ENCODE peak calls at places on chromosomes 7 and 10, in nine cellular contexts. One of them, this sample, is unnamed.

GRCh38 chr10:46552526-46553237 is 3.8 kb downstream of the GPRIN2 start:
- DNase-seq in mammary epithelial cell: no peak
- DNase-seq in tibial nerve: peak; percentile 4
- DNase-seq in upper lobe of right lung: no peak
- DNase-seq in fibroblast of lung: no peak
- DNase-seq in GM12865: no peak
- DNase-seq in HepG2: no peak
- DNase-seq in CD8-positive, alpha-beta T cell: no peak
- DNase-seq in IMR-90: no peak
- DNase-seq in this sample: no peak

GRCh38 chr10:30491204-30491603 is 57.2 kb downstream of the MAP3K8 start:
- DNase-seq in mammary epithelial cell: peak; percentile 82
- DNase-seq in tibial nerve: peak; percentile 21
- DNase-seq in upper lobe of right lung: no peak
- DNase-seq in fibroblast of lung: peak; percentile 91
- DNase-seq in GM12865: peak; percentile 35
- DNase-seq in HepG2: no peak
- DNase-seq in CD8-positive, alpha-beta T cell: no peak
- DNase-seq in IMR-90: peak; percentile 40
- DNase-seq in this sample: no peak

GRCh38 chr7:727104-727805 is at the start of gene PRKAR1B:
- DNase-seq in mammary epithelial cell: no peak
- DNase-seq in tibial nerve: no peak
- DNase-seq in upper lobe of right lung: no peak
- DNase-seq in fibroblast of lung: no peak
- DNase-seq in GM12865: peak; percentile 78
- DNase-seq in HepG2: no peak
- DNase-seq in CD8-positive, alpha-beta T cell: peak; percentile 40
- DNase-seq in IMR-90: no peak
- DNase-seq in this sample: no peak

GRCh38 chr7:107251963-107252362 is 83.2 kb downstream of the HBP1 start:
- DNase-seq in mammary epithelial cell: no peak
- DNase-seq in tibial nerve: no peak
- DNase-seq in upper lobe of right lung: no peak
- DNase-seq in fibroblast of lung: no peak
- DNase-seq in GM12865: no peak
- DNase-seq in HepG2: peak; percentile 42
- DNase-seq in CD8-positive, alpha-beta T cell: no peak
- DNase-seq in IMR-90: no peak
- DNase-seq in this sample: no peak

GRCh38 chr10:24893127-24893526 is 59.3 kb downstream of the PRTFDC1 start:
- DNase-seq in mammary epithelial cell: peak; percentile 35
- DNase-seq in tibial nerve: no peak
- DNase-seq in upper lobe of right lung: no peak
- DNase-seq in fibroblast of lung: peak; percentile 60
- DNase-seq in GM12865: no peak
- DNase-seq in HepG2: no peak
- DNase-seq in CD8-positive, alpha-beta T cell: no peak
- DNase-seq in IMR-90: peak; percentile 49
- DNase-seq in this sample: no peak

GRCh38 chr10:110491346-110491745 is 6.4 kb upstream of the DUSP5 start:
- DNase-seq in mammary epithelial cell: no peak
- DNase-seq in tibial nerve: no peak
- DNase-seq in upper lobe of right lung: no peak
- DNase-seq in fibroblast of lung: no peak
- DNase-seq in GM12865: no peak
- DNase-seq in HepG2: no peak
- DNase-seq in CD8-positive, alpha-beta T cell: no peak
- DNase-seq in IMR-90: no peak
- DNase-seq in this sample: no peak

GRCh38 chr7:41955475-41956243 is 252.8 kb upstream of the INHBA start:
- DNase-seq in mammary epithelial cell: peak; percentile 95
- DNase-seq in tibial nerve: peak; percentile 89
- DNase-seq in upper lobe of right lung: peak; percentile 91
- DNase-seq in fibroblast of lung: peak; percentile 99
- DNase-seq in GM12865: no peak
- DNase-seq in HepG2: no peak
- DNase-seq in CD8-positive, alpha-beta T cell: no peak
- DNase-seq in IMR-90: peak; percentile 99
- DNase-seq in this sample: peak; percentile 75

GRCh38 chr10:78337016-78337415 is 303.4 kb downstream of the RPS24 start:
- DNase-seq in mammary epithelial cell: no peak
- DNase-seq in tibial nerve: no peak
- DNase-seq in upper lobe of right lung: no peak
- DNase-seq in fibroblast of lung: no peak
- DNase-seq in GM12865: no peak
- DNase-seq in HepG2: no peak
- DNase-seq in CD8-positive, alpha-beta T cell: no peak
- DNase-seq in IMR-90: no peak
- DNase-seq in this sample: no peak

GRCh38 chr10:19204239-19204917 is 155.8 kb downstream of the MALRD1 start:
- DNase-seq in mammary epithelial cell: no peak
- DNase-seq in tibial nerve: no peak
- DNase-seq in upper lobe of right lung: no peak
- DNase-seq in fibroblast of lung: no peak
- DNase-seq in GM12865: no peak
- DNase-seq in HepG2: no peak
- DNase-seq in CD8-positive, alpha-beta T cell: no peak
- DNase-seq in IMR-90: peak; percentile 17
- DNase-seq in this sample: no peak

GRCh38 chr10:1530871-1531517 is 206.3 kb downstream of the ADARB2 start:
- DNase-seq in mammary epithelial cell: no peak
- DNase-seq in tibial nerve: no peak
- DNase-seq in upper lobe of right lung: peak; percentile 41
- DNase-seq in fibroblast of lung: no peak
- DNase-seq in GM12865: no peak
- DNase-seq in HepG2: no peak
- DNase-seq in CD8-positive, alpha-beta T cell: no peak
- DNase-seq in IMR-90: no peak
- DNase-seq in this sample: no peak

GRCh38 chr7:30168800-30169584 is 34.2 kb downstream of the MTURN start:
- DNase-seq in mammary epithelial cell: peak; percentile 98
- DNase-seq in tibial nerve: no peak
- DNase-seq in upper lobe of right lung: no peak
- DNase-seq in fibroblast of lung: peak; percentile 86
- DNase-seq in GM12865: no peak
- DNase-seq in HepG2: no peak
- DNase-seq in CD8-positive, alpha-beta T cell: no peak
- DNase-seq in IMR-90: peak; percentile 89
- DNase-seq in this sample: no peak

GRCh38 chr7:31058122-31058521 is 6.0 kb downstream of the ADCYAP1R1 start:
- DNase-seq in mammary epithelial cell: peak; percentile 20
- DNase-seq in tibial nerve: no peak
- DNase-seq in upper lobe of right lung: no peak
- DNase-seq in fibroblast of lung: no peak
- DNase-seq in GM12865: no peak
- DNase-seq in HepG2: no peak
- DNase-seq in CD8-positive, alpha-beta T cell: no peak
- DNase-seq in IMR-90: peak; percentile 22
- DNase-seq in this sample: no peak

GRCh38 chr7:116864084-116864483 is 1.7 kb downstream of the CAPZA2 start:
- DNase-seq in mammary epithelial cell: no peak
- DNase-seq in tibial nerve: no peak
- DNase-seq in upper lobe of right lung: no peak
- DNase-seq in fibroblast of lung: no peak
- DNase-seq in GM12865: no peak
- DNase-seq in HepG2: no peak
- DNase-seq in CD8-positive, alpha-beta T cell: no peak
- DNase-seq in IMR-90: no peak
- DNase-seq in this sample: no peak

GRCh38 chr10:117391436-117392205 is 16.4 kb upstream of the PDZD8 start:
- DNase-seq in mammary epithelial cell: no peak
- DNase-seq in tibial nerve: no peak
- DNase-seq in upper lobe of right lung: no peak
- DNase-seq in fibroblast of lung: no peak
- DNase-seq in GM12865: no peak
- DNase-seq in HepG2: peak; percentile 68
- DNase-seq in CD8-positive, alpha-beta T cell: no peak
- DNase-seq in IMR-90: peak; percentile 30
- DNase-seq in this sample: no peak

GRCh38 chr10:70331486-70332268 is 47.9 kb upstream of the NPFFR1 start:
- DNase-seq in mammary epithelial cell: peak; percentile 96
- DNase-seq in tibial nerve: peak; percentile 67
- DNase-seq in upper lobe of right lung: no peak
- DNase-seq in fibroblast of lung: peak; percentile 97
- DNase-seq in GM12865: peak; percentile 88
- DNase-seq in HepG2: peak; percentile 84
- DNase-seq in CD8-positive, alpha-beta T cell: no peak
- DNase-seq in IMR-90: peak; percentile 93
- DNase-seq in this sample: no peak

GRCh38 chr7:44460325-44460724 is 30.1 kb downstream of the NUDCD3 start:
- DNase-seq in mammary epithelial cell: peak; percentile 30
- DNase-seq in tibial nerve: no peak
- DNase-seq in upper lobe of right lung: no peak
- DNase-seq in fibroblast of lung: no peak
- DNase-seq in GM12865: peak; percentile 92
- DNase-seq in HepG2: no peak
- DNase-seq in CD8-positive, alpha-beta T cell: peak; percentile 82
- DNase-seq in IMR-90: no peak
- DNase-seq in this sample: no peak

GRCh38 chr10:125638555-125638954 is 44.4 kb downstream of the TEX36 start:
- DNase-seq in mammary epithelial cell: no peak
- DNase-seq in tibial nerve: no peak
- DNase-seq in upper lobe of right lung: no peak
- DNase-seq in fibroblast of lung: no peak
- DNase-seq in GM12865: no peak
- DNase-seq in HepG2: no peak
- DNase-seq in CD8-positive, alpha-beta T cell: no peak
- DNase-seq in IMR-90: no peak
- DNase-seq in this sample: no peak

GRCh38 chr10:125640609-125641008 is 42.4 kb downstream of the TEX36 start:
- DNase-seq in mammary epithelial cell: no peak
- DNase-seq in tibial nerve: no peak
- DNase-seq in upper lobe of right lung: no peak
- DNase-seq in fibroblast of lung: no peak
- DNase-seq in GM12865: no peak
- DNase-seq in HepG2: no peak
- DNase-seq in CD8-positive, alpha-beta T cell: no peak
- DNase-seq in IMR-90: no peak
- DNase-seq in this sample: no peak

GRCh38 chr10:125637496-125637895 is 45.5 kb downstream of the TEX36 start:
- DNase-seq in mammary epithelial cell: no peak
- DNase-seq in tibial nerve: no peak
- DNase-seq in upper lobe of right lung: no peak
- DNase-seq in fibroblast of lung: no peak
- DNase-seq in GM12865: no peak
- DNase-seq in HepG2: no peak
- DNase-seq in CD8-positive, alpha-beta T cell: no peak
- DNase-seq in IMR-90: no peak
- DNase-seq in this sample: no peak

GRCh38 chr10:125641398-125641797 is 41.6 kb downstream of the TEX36 start:
- DNase-seq in mammary epithelial cell: peak; percentile 26
- DNase-seq in tibial nerve: no peak
- DNase-seq in upper lobe of right lung: no peak
- DNase-seq in fibroblast of lung: no peak
- DNase-seq in GM12865: no peak
- DNase-seq in HepG2: no peak
- DNase-seq in CD8-positive, alpha-beta T cell: no peak
- DNase-seq in IMR-90: no peak
- DNase-seq in this sample: no peak

DNA sequence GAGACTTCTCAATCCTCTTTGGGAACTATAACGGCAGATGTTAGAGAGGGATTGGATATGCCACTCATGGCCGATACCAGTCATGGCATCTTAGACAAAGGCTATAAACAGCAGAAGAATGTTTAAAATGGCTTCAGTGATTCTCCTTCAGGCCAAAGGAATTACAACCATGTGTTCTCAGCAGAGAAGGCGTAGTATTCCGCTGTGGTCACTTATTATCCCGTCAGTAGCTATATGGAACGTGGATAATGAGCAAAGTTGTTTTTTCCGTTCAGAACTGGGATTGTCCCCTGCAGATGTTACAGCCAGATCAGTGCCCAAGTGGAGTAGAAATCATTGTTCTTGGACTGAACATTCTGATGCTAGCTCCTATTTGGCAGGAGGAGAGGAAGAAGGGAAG is 43.1 kb downstream of the TEX36 start:
- DNase-seq in mammary epithelial cell: no peak
- DNase-seq in tibial nerve: no peak
- DNase-seq in upper lobe of right lung: no peak
- DNase-seq in fibroblast of lung: no peak
- DNase-seq in GM12865: no peak
- DNase-seq in HepG2: no peak
- DNase-seq in CD8-positive, alpha-beta T cell: no peak
- DNase-seq in IMR-90: no peak
- DNase-seq in this sample: no peak
- TF ChIP-seq CTCF in mammary epithelial cell: no peak
- TF ChIP-seq CTCF in tibial nerve: no peak
- TF ChIP-seq CTCF in upper lobe of right lung: no peak
- TF ChIP-seq CTCF in fibroblast of lung: no peak
- TF ChIP-seq CTCF in GM12865: no peak
- TF ChIP-seq CTCF in HepG2: no peak
- TF ChIP-seq CTCF in CD8-positive, alpha-beta T cell: no peak
- TF ChIP-seq CTCF in IMR-90: no peak
- TF ChIP-seq CTCF in this sample: no peak

DNA sequence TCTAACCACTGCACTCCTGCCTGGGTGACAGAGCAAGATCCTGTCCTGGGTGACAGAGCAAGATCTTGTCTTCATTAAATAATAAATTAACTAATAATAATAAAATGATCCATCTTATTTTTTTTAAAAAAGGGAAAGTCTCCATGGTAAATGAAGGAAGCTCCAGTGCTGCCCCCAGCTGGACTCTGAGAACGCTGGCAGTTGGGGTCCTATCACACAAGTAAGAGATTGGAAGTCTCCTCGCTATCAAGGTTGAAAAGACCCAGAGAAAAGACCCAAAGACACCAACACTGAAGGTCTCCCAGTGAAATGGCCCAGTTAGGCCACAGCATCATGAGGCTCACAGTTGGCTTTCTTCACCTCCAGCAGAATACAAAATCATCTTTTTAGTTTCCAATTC is 13.8 kb upstream of the C10orf67 start:
- DNase-seq in mammary epithelial cell: no peak
- DNase-seq in tibial nerve: no peak
- DNase-seq in upper lobe of right lung: no peak
- DNase-seq in fibroblast of lung: peak; percentile 60
- DNase-seq in GM12865: no peak
- DNase-seq in HepG2: no peak
- DNase-seq in CD8-positive, alpha-beta T cell: no peak
- DNase-seq in IMR-90: peak; percentile 24
- DNase-seq in this sample: no peak
- TF ChIP-seq CTCF in mammary epithelial cell: no peak
- TF ChIP-seq CTCF in tibial nerve: peak; percentile 10
- TF ChIP-seq CTCF in upper lobe of right lung: peak; percentile 8
- TF ChIP-seq CTCF in fibroblast of lung: peak; percentile 60
- TF ChIP-seq CTCF in GM12865: no peak
- TF ChIP-seq CTCF in HepG2: no peak
- TF ChIP-seq CTCF in CD8-positive, alpha-beta T cell: no peak
- TF ChIP-seq CTCF in IMR-90: peak; percentile 43
- TF ChIP-seq CTCF in this sample: no peak

GRCh38 chr7:133551471-133551870 is 298.6 kb downstream of the EXOC4 start:
- DNase-seq in mammary epithelial cell: no peak
- DNase-seq in tibial nerve: no peak
- DNase-seq in upper lobe of right lung: no peak
- DNase-seq in fibroblast of lung: no peak
- DNase-seq in GM12865: no peak
- DNase-seq in HepG2: no peak
- DNase-seq in CD8-positive, alpha-beta T cell: no peak
- DNase-seq in IMR-90: no peak
- DNase-seq in this sample: no peak
- TF ChIP-seq CTCF in mammary epithelial cell: no peak
- TF ChIP-seq CTCF in tibial nerve: no peak
- TF ChIP-seq CTCF in upper lobe of right lung: no peak
- TF ChIP-seq CTCF in fibroblast of lung: no peak
- TF ChIP-seq CTCF in GM12865: no peak
- TF ChIP-seq CTCF in HepG2: no peak
- TF ChIP-seq CTCF in CD8-positive, alpha-beta T cell: no peak
- TF ChIP-seq CTCF in IMR-90: no peak
- TF ChIP-seq CTCF in this sample: no peak

GRCh38 chr7:19620470-19620869 is 88.4 kb downstream of the POLR1F start:
- DNase-seq in mammary epithelial cell: no peak
- DNase-seq in tibial nerve: no peak
- DNase-seq in upper lobe of right lung: no peak
- DNase-seq in fibroblast of lung: peak; percentile 33
- DNase-seq in GM12865: no peak
- DNase-seq in HepG2: no peak
- DNase-seq in CD8-positive, alpha-beta T cell: no peak
- DNase-seq in IMR-90: no peak
- DNase-seq in this sample: no peak
- TF ChIP-seq CTCF in mammary epithelial cell: no peak
- TF ChIP-seq CTCF in tibial nerve: no peak
- TF ChIP-seq CTCF in upper lobe of right lung: no peak
- TF ChIP-seq CTCF in fibroblast of lung: no peak
- TF ChIP-seq CTCF in GM12865: no peak
- TF ChIP-seq CTCF in HepG2: no peak
- TF ChIP-seq CTCF in CD8-positive, alpha-beta T cell: no peak
- TF ChIP-seq CTCF in IMR-90: no peak
- TF ChIP-seq CTCF in this sample: no peak